ENCODE peak calls at places on chromosomes 4 and X, in ten cellular contexts. J, H, R, B, V, U, G, P, A and F are unnamed samples.

GRCh38 chrX:41491267-41492004 is 44.3 kb downstream of the NYX start:
- DNase-seq in J (no peak), H (no peak), R (no peak), B (no peak), V (peak; percentile 76), U (no peak), G (no peak), P (no peak), A (no peak), F (no peak)

GRCh38 chrX:16120431-16120830 is 2.9 kb upstream of the GRPR start:
- DNase-seq in J (no peak), H (no peak), R (no peak), B (no peak), V (no peak), U (no peak), G (no peak), P (no peak), A (no peak), F (no peak)

GRCh38 chr4:152187693-152188092 is 348.2 kb downstream of the FBXW7 start:
- DNase-seq in J (no peak), H (no peak), R (no peak), B (no peak), V (no peak), U (no peak), G (no peak), P (no peak), A (no peak), F (no peak)

GRCh38 chr4:4308800-4309441 is 18.9 kb downstream of the ZBTB49 start:
- DNase-seq in J (no peak), H (no peak), R (no peak), B (no peak), V (no peak), U (no peak), G (no peak), P (no peak), A (no peak), F (no peak)

GRCh38 chr4:84866295-84866694 is 100.2 kb downstream of the WDFY3 start:
- DNase-seq in J (no peak), H (no peak), R (no peak), B (no peak), V (no peak), U (no peak), G (no peak), P (no peak), A (no peak), F (no peak)

GRCh38 chr4:104494822-104495559 is at the start of gene CXXC4:
- DNase-seq in J (peak; percentile 78), H (peak; percentile 72), R (peak; percentile 75), B (peak; percentile 69), V (no peak), U (no peak), G (peak; percentile 81), P (peak; percentile 86), A (no peak), F (peak; percentile 74)

GRCh38 chrX:118183606-118184005 is 67.0 kb upstream of the KLHL13 start:
- DNase-seq in J (no peak), H (no peak), R (no peak), B (no peak), V (peak; percentile 17), U (no peak), G (no peak), P (no peak), A (no peak), F (no peak)

GRCh38 chr4:10121568-10122097 is 5.0 kb upstream of the WDR1 start:
- DNase-seq in J (no peak), H (no peak), R (no peak), B (no peak), V (no peak), U (no peak), G (no peak), P (no peak), A (no peak), F (no peak)

GRCh38 chrX:45007598-45007997 is 134.6 kb downstream of the KDM6A start:
- DNase-seq in J (no peak), H (no peak), R (no peak), B (no peak), V (no peak), U (peak; percentile 38), G (no peak), P (no peak), A (no peak), F (no peak)

GRCh38 chrX:6758234-6758633 is 223.3 kb upstream of the VCX3A start:
- DNase-seq in J (no peak), H (no peak), R (no peak), B (no peak), V (no peak), U (no peak), G (no peak), P (no peak), A (no peak), F (no peak)

GRCh38 chr4:26782168-26782829 is 78.3 kb upstream of the STIM2 start:
- DNase-seq in J (no peak), H (no peak), R (no peak), B (no peak), V (peak; percentile 44), U (no peak), G (no peak), P (no peak), A (no peak), F (no peak)

GRCh38 chr4:118586357-118586790 is 98.8 kb upstream of the METTL14 start:
- DNase-seq in J (no peak), H (peak; percentile 24), R (peak; percentile 42), B (no peak), V (no peak), U (no peak), G (peak; percentile 87), P (no peak), A (no peak), F (no peak)

GRCh38 chr4:105831189-105831588 is 64.1 kb upstream of the NPNT start:
- DNase-seq in J (no peak), H (no peak), R (no peak), B (no peak), V (no peak), U (no peak), G (no peak), P (no peak), A (no peak), F (no peak)

GRCh38 chr4:7066006-7066405 is 1.9 kb downstream of the GRPEL1 start:
- DNase-seq in J (no peak), H (no peak), R (no peak), B (peak; percentile 4), V (no peak), U (no peak), G (no peak), P (no peak), A (no peak), F (no peak)

GRCh38 chr4:139234258-139234657 is 45.8 kb downstream of the MGARP start:
- DNase-seq in J (no peak), H (no peak), R (no peak), B (no peak), V (no peak), U (no peak), G (no peak), P (no peak), A (no peak), F (no peak)
- H3K4me3 ChIP-seq in J (no peak overlapping the region), H (no peak overlapping the region), R (no peak overlapping the region), B (no peak overlapping the region), V (no peak overlapping the region), U (no peak overlapping the region), G (no peak overlapping the region), P (no peak overlapping the region), A (no peak overlapping the region), F (no peak overlapping the region)

GRCh38 chr4:120066525-120067333 is at the start of gene MAD2L1:
- DNase-seq in J (peak; percentile 100), H (peak; percentile 98), R (peak; percentile 98), B (peak; percentile 99), V (peak; percentile 96), U (peak; percentile 93), G (peak; percentile 99), P (peak; percentile 99), A (peak; percentile 98), F (peak; percentile 98)

GRCh38 chr4:120066182-120066524 is 495 bp downstream of the MAD2L1 start:
- DNase-seq in J (no peak), H (no peak), R (no peak), B (no peak), V (peak; percentile 33), U (peak; percentile 60), G (no peak), P (no peak), A (no peak), F (no peak)

GRCh38 chr4:120062663-120063195 is 3.9 kb downstream of the MAD2L1 start:
- DNase-seq in J (no peak), H (no peak), R (no peak), B (no peak), V (no peak), U (no peak), G (no peak), P (no peak), A (no peak), F (no peak)

GRCh38 chr4:120070191-120070590 is 3.5 kb upstream of the MAD2L1 start:
- DNase-seq in J (no peak), H (no peak), R (no peak), B (no peak), V (no peak), U (no peak), G (no peak), P (no peak), A (no peak), F (no peak)

GRCh38 chr4:120064887-120065286 is 1.8 kb downstream of the MAD2L1 start:
- DNase-seq in J (no peak), H (no peak), R (no peak), B (no peak), V (no peak), U (no peak), G (no peak), P (no peak), A (no peak), F (no peak)
- H3K4me3 ChIP-seq in J (no peak overlapping the region), H (no peak overlapping the region), R (no peak overlapping the region), B (no peak overlapping the region), V (peak overlapping the region; percentile 80), U (peak overlapping the region; percentile 62), G (no peak overlapping the region), P (peak overlapping the region; percentile 93), A (no peak overlapping the region), F (no peak overlapping the region)

GRCh38 chr4:86788826-86789225 is 60.4 kb downstream of the SLC10A6 start:
- DNase-seq in J (no peak), H (no peak), R (no peak), B (no peak), V (no peak), U (no peak), G (no peak), P (no peak), A (no peak), F (no peak)
- H3K4me3 ChIP-seq in J (no peak overlapping the region), H (no peak overlapping the region), R (no peak overlapping the region), B (no peak overlapping the region), V (no peak overlapping the region), U (no peak overlapping the region), G (no peak overlapping the region), P (no peak overlapping the region), A (no peak overlapping the region), F (no peak overlapping the region)

DNA sequence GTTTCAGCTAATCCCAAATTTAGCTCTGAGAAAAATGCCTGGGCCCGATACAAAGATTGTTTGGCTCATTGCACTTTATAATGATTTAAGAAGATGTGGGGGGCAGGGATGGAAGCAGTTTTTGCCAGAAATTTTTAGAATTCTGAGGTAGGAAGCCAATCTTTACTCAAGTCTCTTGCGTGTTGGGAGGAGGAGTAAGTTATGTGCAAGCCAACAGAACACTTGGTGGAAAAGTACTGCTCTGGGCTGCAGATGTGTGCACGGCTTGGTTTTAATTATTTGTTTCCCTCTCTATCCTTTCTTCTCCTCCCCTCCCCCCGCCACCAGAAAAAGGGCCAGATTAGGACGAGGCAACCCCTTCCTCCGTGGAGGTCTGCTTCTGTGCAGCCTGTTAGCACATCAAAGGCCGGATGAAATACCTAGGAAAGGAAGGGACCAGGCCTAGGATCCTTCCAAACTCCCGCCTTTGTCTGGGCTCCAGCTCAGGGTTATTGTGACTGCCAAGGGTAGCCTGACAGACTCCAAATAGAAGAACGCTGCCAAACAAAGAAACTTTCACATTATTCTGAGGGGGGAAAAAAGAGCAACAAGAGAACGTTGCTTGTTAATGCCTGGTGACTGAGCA is 1.0 kb upstream of the PGRMC1 start:
- DNase-seq in J (no peak), H (no peak), R (peak; percentile 9), B (no peak), V (no peak), U (no peak), G (no peak), P (no peak), A (no peak), F (no peak)
- H3K4me3 ChIP-seq in J (no peak overlapping the region), H (no peak overlapping the region), R (no peak overlapping the region), B (peak overlapping the region; percentile 83), V (no peak overlapping the region), U (no peak overlapping the region), G (no peak overlapping the region), P (no peak overlapping the region), A (no peak overlapping the region), F (no peak overlapping the region)